ENCODE peak calls at places on chromosomes 3 and 15, in six cellular contexts. U, J, B, F, C and T are unnamed samples.
A peak's percentile ranks its signal among the peaks of the same experiment; 100 is the strongest.

GRCh38 chr15:43107741-43108140 is 1.9 kb upstream of the UBR1 start:
- DNase-seq in U (no peak), J (no peak), B (no peak), F (no peak), C (no peak), T (no peak)

GRCh38 chr3:135018171-135018923 is 223.3 kb downstream of the EPHB1 start:
- DNase-seq in U (no peak), J (no peak), B (no peak), F (no peak), C (no peak), T (no peak)

GRCh38 chr3:40237892-40238571 is 71.5 kb upstream of the EIF1B start:
- DNase-seq in U (peak; percentile 2), J (peak; percentile 27), B (peak; percentile 57), F (no peak), C (peak; percentile 23), T (peak; percentile 28)

GRCh38 chr3:183883291-183884096 is 1.2 kb downstream of the PARL start:
- DNase-seq in U (no peak), J (no peak), B (no peak), F (no peak), C (no peak), T (no peak)

GRCh38 chr3:18720543-18720942 is 295.4 kb upstream of the SATB1 start:
- DNase-seq in U (no peak), J (no peak), B (no peak), F (no peak), C (no peak), T (no peak)

GRCh38 chr3:80439490-80439889 is 671.7 kb upstream of the ROBO1 start:
- DNase-seq in U (no peak), J (no peak), B (no peak), F (no peak), C (no peak), T (no peak)

GRCh38 chr3:132261501-132261900 is 55.7 kb upstream of the ACP3 start:
- DNase-seq in U (no peak), J (no peak), B (no peak), F (no peak), C (no peak), T (no peak)

GRCh38 chr3:185250247-185250646 is 3.6 kb downstream of the EHHADH start:
- DNase-seq in U (peak; percentile 4), J (no peak), B (no peak), F (no peak), C (no peak), T (no peak)

GRCh38 chr3:107450254-107450653 is 72.5 kb upstream of the BBX start:
- DNase-seq in U (peak; percentile 50), J (no peak), B (no peak), F (peak; percentile 35), C (no peak), T (no peak)

GRCh38 chr3:143327388-143327787 is 207.8 kb downstream of the CHST2 start:
- DNase-seq in U (no peak), J (no peak), B (no peak), F (no peak), C (no peak), T (no peak)

GRCh38 chr15:94306700-94307650 is 75.6 kb downstream of the MCTP2 start:
- DNase-seq in U (peak; percentile 86), J (no peak), B (no peak), F (peak; percentile 50), C (no peak), T (no peak)

GRCh38 chr3:115699741-115700140 is 76.4 kb downstream of the GAP43 start:
- DNase-seq in U (peak; percentile 56), J (no peak), B (no peak), F (peak; percentile 39), C (no peak), T (no peak)

GRCh38 chr3:105844713-105845112 is 24.1 kb downstream of the CBLB start:
- DNase-seq in U (no peak), J (no peak), B (no peak), F (peak; percentile 28), C (no peak), T (no peak)

GRCh38 chr3:168162172-168162571 is 66.4 kb upstream of the GOLIM4 start:
- DNase-seq in U (peak; percentile 11), J (no peak), B (no peak), F (no peak), C (no peak), T (no peak)

GRCh38 chr15:90101130-90101968 is 919 bp downstream of the IDH2 start:
- DNase-seq in U (no peak), J (peak; percentile 65), B (peak; percentile 52), F (peak; percentile 32), C (no peak), T (no peak)

GRCh38 chr15:95019907-95020306 is 788.5 kb downstream of the MCTP2 start:
- DNase-seq in U (no peak), J (no peak), B (no peak), F (no peak), C (no peak), T (no peak)

GRCh38 chr3:12286927-12287726 is 1.7 kb upstream of the PPARG start:
- DNase-seq in U (no peak), J (no peak), B (peak; percentile 38), F (peak; percentile 14), C (no peak), T (peak; percentile 60)

GRCh38 chr3:195909294-195909644 is 918 bp upstream of the TNK2 start:
- DNase-seq in U (peak; percentile 27), J (no peak), B (no peak), F (peak; percentile 42), C (no peak), T (peak; percentile 56)

GRCh38 chr3:81743096-81744025 is 18.1 kb downstream of the GBE1 start:
- DNase-seq in U (peak; percentile 98), J (no peak), B (no peak), F (peak; percentile 96), C (no peak), T (peak; percentile 69)

GRCh38 chr3:104952587-104952986 is 414.1 kb upstream of the ALCAM start:
- DNase-seq in U (peak; percentile 88), J (no peak), B (no peak), F (peak; percentile 71), C (no peak), T (no peak)

GRCh38 chr15:78931439-78931981 is 13.3 kb downstream of the CTSH start:
- DNase-seq in U (no peak), J (no peak), B (no peak), F (no peak), C (no peak), T (no peak)

GRCh38 chr15:78937132-78937739 is 7.6 kb downstream of the CTSH start:
- DNase-seq in U (no peak), J (no peak), B (no peak), F (no peak), C (no peak), T (no peak)

GRCh38 chr15:78933187-78934062 is 11.4 kb downstream of the CTSH start:
- DNase-seq in U (no peak), J (no peak), B (no peak), F (no peak), C (no peak), T (no peak)

GRCh38 chr15:78932216-78932808 is 12.5 kb downstream of the CTSH start:
- DNase-seq in U (no peak), J (no peak), B (no peak), F (no peak), C (no peak), T (no peak)

GRCh38 chr15:78934063-78935023 is 10.5 kb downstream of the CTSH start:
- DNase-seq in U (no peak), J (no peak), B (no peak), F (no peak), C (no peak), T (no peak)
- H3K4me2 ChIP-seq in U (no peak overlapping the region), J (no peak overlapping the region), B (no peak overlapping the region), F (no peak overlapping the region), C (no peak overlapping the region), T (no peak overlapping the region)

DNA sequence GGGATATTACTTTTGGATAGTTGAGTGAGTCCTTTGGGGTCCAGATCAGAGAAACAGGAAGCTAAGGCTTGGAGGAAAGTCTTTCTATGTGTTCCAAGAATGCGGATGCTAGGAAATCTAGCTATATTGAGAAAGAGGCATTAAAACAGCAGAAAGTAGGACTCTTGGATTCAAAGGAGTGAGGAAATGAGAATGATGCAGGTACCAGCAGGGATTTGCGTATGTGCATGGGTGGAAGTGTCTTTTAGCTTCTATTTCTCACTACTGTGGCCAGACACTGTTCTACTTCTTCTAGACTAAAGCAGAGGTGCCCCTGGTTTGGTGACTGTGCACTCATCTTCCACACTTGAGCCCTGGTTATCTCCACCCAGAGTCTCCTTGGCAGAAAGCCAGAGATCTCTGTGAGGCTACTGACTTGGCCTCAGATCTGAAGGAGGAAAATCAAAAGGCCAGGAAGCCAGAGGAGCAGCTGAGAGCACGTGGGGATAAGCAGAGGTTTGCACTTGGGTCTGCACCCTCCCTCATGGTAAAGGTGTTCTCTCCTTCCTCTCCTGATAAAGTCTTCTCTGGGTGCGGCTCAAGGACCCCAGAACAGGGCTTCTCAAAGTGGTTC is 44.3 kb downstream of the ATP2B2 start:
- DNase-seq in U (no peak), J (no peak), B (no peak), F (no peak), C (no peak), T (peak; percentile 87)
- H3K14ac ChIP-seq in U (no peak overlapping the region), J (no peak overlapping the region), B (no peak overlapping the region), F (no peak overlapping the region), C (no peak overlapping the region), T (no peak overlapping the region)

GRCh38 chr15:85706779-85707518 is 87.8 kb downstream of the KLHL25 start:
- DNase-seq in U (peak; percentile 36), J (no peak), B (no peak), F (peak; percentile 89), C (no peak), T (no peak)

GRCh38 chr15:85700767-85701166 is 94.0 kb downstream of the KLHL25 start:
- DNase-seq in U (no peak), J (no peak), B (no peak), F (no peak), C (no peak), T (no peak)

GRCh38 chr15:85702321-85703230 is 92.1 kb downstream of the KLHL25 start:
- DNase-seq in U (peak; percentile 75), J (no peak), B (no peak), F (peak; percentile 83), C (no peak), T (no peak)

GRCh38 chr15:85704720-85705119 is 90.0 kb downstream of the KLHL25 start:
- DNase-seq in U (no peak), J (no peak), B (no peak), F (peak; percentile 86), C (no peak), T (no peak)

DNA sequence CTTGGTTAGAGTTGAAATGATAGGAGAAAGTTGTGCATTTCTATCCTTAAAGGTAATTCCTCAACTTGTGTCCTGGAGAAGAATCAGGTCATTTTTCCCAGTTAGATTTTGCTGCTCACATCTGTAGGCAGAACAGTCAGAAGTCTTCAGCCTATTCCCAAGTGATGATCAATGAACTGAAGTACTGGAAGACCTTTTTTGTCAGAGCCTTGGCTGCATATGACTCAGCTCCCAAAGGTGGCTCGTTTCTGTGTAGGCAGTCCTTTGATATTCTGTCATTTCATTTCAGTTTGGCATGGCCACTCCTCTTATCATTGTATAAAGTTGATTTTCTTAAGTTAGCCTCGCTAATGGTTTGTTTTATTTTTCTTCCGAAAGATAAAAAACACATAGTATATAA is 90.7 kb downstream of the KLHL25 start:
- DNase-seq in U (peak; percentile 29), J (no peak), B (no peak), F (peak; percentile 55), C (no peak), T (no peak)
- H3K4me2 ChIP-seq in U (no peak overlapping the region), J (no peak overlapping the region), B (no peak overlapping the region), F (no peak overlapping the region), C (no peak overlapping the region), T (no peak overlapping the region)

DNA sequence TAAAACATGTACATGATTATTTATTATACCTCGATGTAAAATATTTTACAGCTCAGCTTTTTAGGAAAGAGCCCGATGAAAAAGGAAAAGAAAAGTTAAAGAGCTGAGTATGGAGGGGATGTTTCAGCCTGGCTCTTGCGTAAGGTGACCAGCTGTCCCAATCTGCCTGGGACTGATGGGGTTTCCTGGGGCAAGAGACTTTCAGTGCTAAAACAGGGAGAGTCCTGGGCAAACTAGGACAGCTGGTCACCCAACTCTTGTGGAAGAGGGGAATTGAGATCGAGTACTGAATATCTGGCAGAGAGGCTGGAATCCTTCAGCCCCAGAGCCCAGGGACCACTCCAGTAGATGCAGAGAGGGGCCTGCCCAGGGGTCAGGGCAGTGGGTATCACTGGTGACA is 21.0 kb downstream of the DUOX2 start:
- DNase-seq in U (no peak), J (no peak), B (no peak), F (no peak), C (no peak), T (no peak)
- H3K14ac ChIP-seq in U (no peak overlapping the region), J (no peak overlapping the region), B (no peak overlapping the region), F (no peak overlapping the region), C (no peak overlapping the region), T (no peak overlapping the region)